ENCODE peak calls at places on chromosomes 7 and 10, in five cellular contexts. T is colonic mucosa; S is mesendoderm; E is CD8-positive, alpha-beta T cell; N is cardiac muscle cell. B is an unnamed sample.

GRCh38 chr10:58152698-58153263 is 114.9 kb downstream of the IPMK start:
- DNase-seq in T (peak; percentile 59), S (peak; percentile 84), E (peak; percentile 24), N (peak; percentile 55), B (peak; percentile 12)

GRCh38 chr10:91689731-91690168 is 56.9 kb upstream of the PPP1R3C start:
- DNase-seq in T (no peak), S (peak; percentile 11), E (no peak), N (no peak), B (no peak)

GRCh38 chr10:114245128-114245791 is 6.2 kb downstream of the VWA2 start:
- DNase-seq in T (peak; percentile 47), S (no peak), E (no peak), N (no peak), B (no peak)

GRCh38 chr10:24205846-24206245 is 3.1 kb upstream of the KIAA1217 start:
- DNase-seq in T (no peak), S (no peak), E (no peak), N (no peak), B (no peak)

GRCh38 chr10:112678581-112678980 is 231.6 kb downstream of the VTI1A start:
- DNase-seq in T (no peak), S (peak; percentile 16), E (no peak), N (no peak), B (no peak)

GRCh38 chr10:112484399-112484798 is 37.4 kb downstream of the VTI1A start:
- DNase-seq in T (no peak), S (no peak), E (no peak), N (no peak), B (no peak)

GRCh38 chr7:157497744-157498541 is 161.1 kb downstream of the DNAJB6 start:
- DNase-seq in T (no peak), S (no peak), E (peak; percentile 5), N (no peak), B (no peak)

GRCh38 chr10:31353574-31353973 is 34.6 kb downstream of the ZEB1 start:
- DNase-seq in T (no peak), S (peak; percentile 49), E (no peak), N (no peak), B (peak; percentile 40)

GRCh38 chr10:86861351-86861750 is 96.1 kb downstream of the MMRN2 start:
- DNase-seq in T (no peak), S (no peak), E (no peak), N (no peak), B (no peak)

GRCh38 chr10:61262486-61263261 is 190.5 kb downstream of the TMEM26 start:
- DNase-seq in T (no peak), S (no peak), E (no peak), N (no peak), B (no peak)

GRCh38 chr7:126700807-126701604 is 551.7 kb downstream of the GRM8 start:
- DNase-seq in T (no peak), S (peak; percentile 93), E (peak; percentile 30), N (peak; percentile 59), B (peak; percentile 43)

GRCh38 chr7:68015565-68016532 is 1019.2 kb downstream of the TYW1 start:
- DNase-seq in T (no peak), S (no peak), E (no peak), N (no peak), B (no peak)

GRCh38 chr10:77872947-77873557 is 53.5 kb downstream of the DLG5 start:
- DNase-seq in T (no peak), S (no peak), E (no peak), N (no peak), B (no peak)

GRCh38 chr10:77873558-77874380 is 52.8 kb downstream of the DLG5 start:
- DNase-seq in T (peak; percentile 56), S (peak; percentile 67), E (peak; percentile 36), N (no peak), B (peak; percentile 5)

GRCh38 chr10:77874872-77875271 is 51.7 kb downstream of the DLG5 start:
- DNase-seq in T (no peak), S (no peak), E (no peak), N (no peak), B (no peak)

GRCh38 chr10:77877461-77878344 is 48.9 kb downstream of the DLG5 start:
- DNase-seq in T (no peak), S (peak; percentile 99), E (peak; percentile 55), N (peak; percentile 72), B (peak; percentile 17)

DNA sequence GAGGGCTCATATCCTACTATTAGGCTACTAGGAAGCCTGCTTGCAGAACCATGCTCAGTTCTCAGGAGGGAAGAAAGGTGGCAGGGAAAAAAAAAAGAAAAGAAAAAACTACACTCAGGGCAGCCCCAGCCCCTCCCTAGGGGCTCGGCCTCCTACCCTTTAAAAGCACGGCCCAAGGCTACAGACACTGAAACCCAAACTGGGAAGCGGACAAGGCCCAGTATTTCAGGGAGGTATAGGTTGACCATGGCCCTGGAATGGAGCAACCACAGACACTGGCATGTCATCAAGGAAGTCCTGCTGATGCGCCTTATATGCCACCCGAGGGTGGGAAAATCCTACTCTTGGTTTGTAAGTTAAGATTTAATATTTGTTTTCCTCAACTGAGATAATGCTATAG is 50.8 kb downstream of the DLG5 start:
- DNase-seq in T (no peak), S (no peak), E (no peak), N (no peak), B (no peak)
- H3K27ac ChIP-seq in T (no peak overlapping the region), S (no peak overlapping the region), E (no peak overlapping the region), N (no peak overlapping the region), B (no peak overlapping the region)

GRCh38 chr7:66352071-66352470 is 146.9 kb downstream of the TPST1 start:
- DNase-seq in T (peak; percentile 24), S (no peak), E (no peak), N (no peak), B (no peak)
- H3K4me1 ChIP-seq in T (peaks cover 8% of the 10 kb centered on the region), S (no peaks in the 10 kb centered on the region), E (no peaks in the 10 kb centered on the region), N (no peaks in the 10 kb centered on the region), B (no peaks in the 10 kb centered on the region)

GRCh38 chr7:63071396-63071795 is 927.3 kb upstream of the ZNF722 start:
- DNase-seq in T (no peak), S (no peak), E (no peak), N (no peak), B (no peak)
- H3K4me3 ChIP-seq in T (no peak overlapping the region), S (no peak overlapping the region), E (no peak overlapping the region), N (no peak overlapping the region), B (no peak overlapping the region)

DNA sequence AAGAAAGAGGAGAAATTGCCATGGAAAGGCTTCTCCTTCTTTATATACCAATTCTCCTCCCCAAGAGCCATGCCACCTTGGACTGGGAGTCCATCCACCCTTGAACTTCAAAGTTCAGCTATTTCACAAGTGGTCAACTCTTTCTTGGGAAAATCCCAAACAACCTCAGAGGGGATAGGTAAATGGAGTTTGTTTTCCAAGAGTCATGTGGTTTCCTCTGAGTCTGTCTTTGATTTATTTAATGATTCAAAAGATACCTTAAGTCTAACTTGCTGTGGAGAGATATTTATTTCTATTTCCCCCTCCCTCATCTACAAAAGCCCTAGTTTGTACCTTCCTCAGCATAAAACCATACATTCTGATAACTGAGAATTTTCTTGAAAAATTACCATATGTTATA is 758.6 kb upstream of the IGFBP3 start:
- DNase-seq in T (no peak), S (no peak), E (no peak), N (no peak), B (no peak)
- H3K27ac ChIP-seq in T (no peak overlapping the region), S (no peak overlapping the region), E (no peak overlapping the region), N (no peak overlapping the region), B (no peak overlapping the region)

GRCh38 chr10:70781461-70782051 is 3.6 kb downstream of the TBATA start:
- DNase-seq in T (no peak), S (no peak), E (no peak), N (no peak), B (no peak)
- H3K4me1 ChIP-seq in T (no peaks in the 10 kb centered on the region), S (peaks cover 2% of the 10 kb centered on the region), E (peaks cover 7% of the 10 kb centered on the region), N (peaks cover 3% of the 10 kb centered on the region), B (no peaks in the 10 kb centered on the region)